ENCODE peak calls at places on chromosomes 6 and 20, in six cellular contexts. J, K, E, A, N and U are unnamed samples.

GRCh38 chr6:153602387-153602786 is 436.7 kb upstream of the OPRM1 start:
- DNase-seq in A (no peak), K (no peak), N (no peak), J (no peak), E (no peak), U (no peak)

GRCh38 chr20:57698191-57698866 is 11.5 kb downstream of the PMEPA1 start:
- DNase-seq in J (no peak), N (peak), A (peak), K (peak), E (no peak), U (peak)

GRCh38 chr20:63433351-63433750 is 39.1 kb downstream of the KCNQ2 start:
- DNase-seq in K (no peak), A (no peak), E (no peak), J (no peak), N (no peak), U (no peak)

GRCh38 chr20:37543828-37544227 is 16.2 kb upstream of the BLCAP start:
- DNase-seq in E (no peak), K (no peak), N (no peak), A (no peak), J (no peak), U (peak)

GRCh38 chr6:85346196-85346595 is 103.7 kb upstream of the NT5E start:
- DNase-seq in K (no peak), J (no peak), E (no peak), N (no peak), A (no peak), U (no peak)

GRCh38 chr6:152136449-152136825 is 329.0 kb downstream of the ESR1 start:
- DNase-seq in E (no peak), J (no peak), N (no peak), A (no peak), K (no peak), U (no peak)

GRCh38 chr6:111563581-111563980 is 42.1 kb downstream of the TRAF3IP2 start:
- DNase-seq in J (no peak), N (no peak), E (no peak), K (no peak), A (no peak), U (no peak)

GRCh38 chr20:9160341-9160740 is 91.5 kb downstream of the PLCB4 start:
- DNase-seq in N (no peak), K (no peak), A (no peak), J (no peak), E (no peak), U (no peak)

GRCh38 chr6:40599580-40599979 is 12.4 kb upstream of the LRFN2 start:
- DNase-seq in J (no peak), N (no peak), K (no peak), E (no peak), A (no peak), U (no peak)

GRCh38 chr20:4681971-4682370 is 39.7 kb upstream of the PRND start:
- DNase-seq in J (no peak), N (no peak), A (peak), K (no peak), E (no peak), U (no peak)

GRCh38 chr20:44990425-44990824 is 24.1 kb downstream of the STK4 start:
- DNase-seq in A (no peak), K (peak), E (no peak), J (no peak), N (no peak), U (no peak)

GRCh38 chr20:57783196-57783595 is 73.4 kb upstream of the PMEPA1 start:
- DNase-seq in E (no peak), K (no peak), A (no peak), N (no peak), J (no peak), U (no peak)